ENCODE peak calls at places on chromosomes 5 and 9, in six cellular contexts. One of them, this sample, is unnamed.

GRCh38 chr9:86604741-86605140 is 250.5 kb upstream of the TUT7 start:
- DNase-seq in T-helper 9 cell: no peak
- DNase-seq in fibroblast of lung: no peak
- DNase-seq in iris pigment epithelial cell: no peak
- DNase-seq in AG04450: no peak
- DNase-seq in putamen: no peak
- DNase-seq in this sample: peak

GRCh38 chr9:83444110-83444509 is 94.1 kb downstream of the FRMD3 start:
- DNase-seq in T-helper 9 cell: no peak
- DNase-seq in fibroblast of lung: no peak
- DNase-seq in iris pigment epithelial cell: no peak
- DNase-seq in AG04450: no peak
- DNase-seq in putamen: no peak
- DNase-seq in this sample: peak

GRCh38 chr9:133048595-133048994 is 13.2 kb upstream of the CEL start:
- DNase-seq in T-helper 9 cell: no peak
- DNase-seq in fibroblast of lung: no peak
- DNase-seq in iris pigment epithelial cell: peak
- DNase-seq in AG04450: no peak
- DNase-seq in putamen: no peak
- DNase-seq in this sample: no peak

GRCh38 chr9:109329274-109330258 is 8.7 kb upstream of the EPB41L4B start:
- DNase-seq in T-helper 9 cell: no peak
- DNase-seq in fibroblast of lung: peak
- DNase-seq in iris pigment epithelial cell: peak
- DNase-seq in AG04450: no peak
- DNase-seq in putamen: no peak
- DNase-seq in this sample: peak

GRCh38 chr9:77911928-77912327 is 119.7 kb downstream of the GNAQ start:
- DNase-seq in T-helper 9 cell: no peak
- DNase-seq in fibroblast of lung: no peak
- DNase-seq in iris pigment epithelial cell: peak
- DNase-seq in AG04450: no peak
- DNase-seq in putamen: no peak
- DNase-seq in this sample: no peak

GRCh38 chr9:89774971-89775370 is 170.2 kb downstream of the GADD45G start:
- DNase-seq in T-helper 9 cell: no peak
- DNase-seq in fibroblast of lung: no peak
- DNase-seq in iris pigment epithelial cell: no peak
- DNase-seq in AG04450: no peak
- DNase-seq in putamen: no peak
- DNase-seq in this sample: no peak

GRCh38 chr9:104923289-104923688 is 4.7 kb downstream of the ABCA1 start:
- DNase-seq in T-helper 9 cell: no peak
- DNase-seq in fibroblast of lung: peak
- DNase-seq in iris pigment epithelial cell: peak
- DNase-seq in AG04450: peak
- DNase-seq in putamen: no peak
- DNase-seq in this sample: peak

GRCh38 chr5:172076783-172077244 is 70.4 kb upstream of the FBXW11 start:
- DNase-seq in T-helper 9 cell: no peak
- DNase-seq in fibroblast of lung: no peak
- DNase-seq in iris pigment epithelial cell: peak
- DNase-seq in AG04450: no peak
- DNase-seq in putamen: no peak
- DNase-seq in this sample: peak

GRCh38 chr5:95178046-95178651 is 106.7 kb downstream of the MCTP1 start:
- DNase-seq in T-helper 9 cell: no peak
- DNase-seq in fibroblast of lung: peak
- DNase-seq in iris pigment epithelial cell: peak
- DNase-seq in AG04450: no peak
- DNase-seq in putamen: no peak
- DNase-seq in this sample: peak

GRCh38 chr5:56430437-56430836 is 197.3 kb upstream of the ANKRD55 start:
- DNase-seq in T-helper 9 cell: no peak
- DNase-seq in fibroblast of lung: no peak
- DNase-seq in iris pigment epithelial cell: no peak
- DNase-seq in AG04450: no peak
- DNase-seq in putamen: no peak
- DNase-seq in this sample: no peak

GRCh38 chr9:133304158-133304470 is 29.1 kb upstream of the ABO start:
- DNase-seq in T-helper 9 cell: no peak
- DNase-seq in fibroblast of lung: no peak
- DNase-seq in iris pigment epithelial cell: no peak
- DNase-seq in AG04450: no peak
- DNase-seq in putamen: no peak
- DNase-seq in this sample: no peak